ENCODE peak calls at places on chromosomes 6 and 20, in five cellular contexts. N is fibroblast of lung, T is SK-N-SH, I is GM23248, X is neural progenitor cell. H is an unnamed sample.
A peak's percentile ranks its signal among the peaks of the same experiment; 100 is the strongest.

GRCh38 chr6:128882560-128882959 is 378 bp upstream of the LAMA2 start:
- DNase-seq in N (no peak), T (no peak), I (peak; percentile 51), X (peak; percentile 7), H (no peak)

GRCh38 chr6:122530440-122531046 is 58.9 kb upstream of the SERINC1 start:
- DNase-seq in N (peak; percentile 74), T (peak; percentile 44), I (peak; percentile 77), X (peak; percentile 74), H (peak; percentile 21)

GRCh38 chr6:107594736-107595135 is 104.8 kb downstream of the SOBP start:
- DNase-seq in N (no peak), T (no peak), I (peak; percentile 58), X (no peak), H (no peak)

GRCh38 chr6:138571174-138571573 is 71.9 kb upstream of the NHSL1 start:
- DNase-seq in N (peak; percentile 42), T (no peak), I (no peak), X (no peak), H (no peak)

GRCh38 chr6:112233864-112234263 is 20.5 kb downstream of the LAMA4 start:
- DNase-seq in N (peak; percentile 97), T (no peak), I (peak; percentile 95), X (no peak), H (no peak)

GRCh38 chr6:4346659-4347333 is 211.4 kb upstream of the ECI2 start:
- DNase-seq in N (no peak), T (no peak), I (peak; percentile 52), X (no peak), H (no peak)

GRCh38 chr6:109979033-109979921 is 1.2 kb downstream of the GPR6 start:
- DNase-seq in N (no peak), T (peak; percentile 66), I (no peak), X (peak; percentile 55), H (no peak)

GRCh38 chr6:79946242-79946641 is 1.1 kb downstream of the ELOVL4 start:
- DNase-seq in N (peak; percentile 45), T (peak; percentile 61), I (peak; percentile 49), X (peak; percentile 78), H (no peak)

GRCh38 chr6:126811307-126811706 is 307.2 kb upstream of the RSPO3 start:
- DNase-seq in N (peak; percentile 65), T (no peak), I (peak; percentile 62), X (no peak), H (no peak)

GRCh38 chr6:37021356-37022129 is 16.1 kb downstream of the FGD2 start:
- DNase-seq in N (peak; percentile 62), T (no peak), I (peak; percentile 60), X (peak; percentile 73), H (no peak)

GRCh38 chr20:63957004-63957689 is 931 bp upstream of the UCKL1 start:
- DNase-seq in N (peak; percentile 55), T (peak; percentile 94), I (peak; percentile 85), X (peak; percentile 72), H (no peak)

GRCh38 chr6:132085731-132086130 is 134.6 kb upstream of the CCN2 start:
- DNase-seq in N (no peak), T (no peak), I (no peak), X (no peak), H (no peak)

GRCh38 chr20:47885909-47886453 is 100.7 kb upstream of the SULF2 start:
- DNase-seq in N (no peak), T (no peak), I (no peak), X (no peak), H (no peak)

GRCh38 chr20:43752561-43753301 is 25.9 kb upstream of the GTSF1L start:
- DNase-seq in N (peak; percentile 89), T (no peak), I (peak; percentile 87), X (no peak), H (no peak)

GRCh38 chr20:3209946-3210317 is 634 bp downstream of the ITPA start:
- DNase-seq in N (peak; percentile 14), T (no peak), I (peak; percentile 69), X (no peak), H (no peak)

GRCh38 chr6:12761376-12762115 is 45.0 kb downstream of the PHACTR1 start:
- DNase-seq in N (no peak), T (no peak), I (peak; percentile 98), X (no peak), H (no peak)

GRCh38 chr20:17663486-17663885 is 18.6 kb downstream of the RRBP1 start:
- DNase-seq in N (no peak), T (no peak), I (peak; percentile 48), X (peak; percentile 70), H (no peak)

GRCh38 chr20:1949711-1950110 is 44.1 kb downstream of the PDYN start:
- DNase-seq in N (no peak), T (peak; percentile 44), I (no peak), X (no peak), H (no peak)

GRCh38 chr6:108653864-108654402 is 93.2 kb downstream of the FOXO3 start:
- DNase-seq in N (peak; percentile 60), T (no peak), I (peak; percentile 51), X (no peak), H (no peak)

GRCh38 chr6:684831-685636 is 7.9 kb downstream of the EXOC2 start:
- DNase-seq in N (peak; percentile 63), T (no peak), I (peak; percentile 59), X (no peak), H (no peak)

GRCh38 chr20:20462185-20462584 is 94.3 kb downstream of the INSM1 start:
- DNase-seq in N (no peak), T (no peak), I (no peak), X (no peak), H (no peak)

GRCh38 chr6:9606435-9607134 is 808.3 kb downstream of the TFAP2A start:
- DNase-seq in N (no peak), T (no peak), I (no peak), X (peak; percentile 60), H (no peak)

GRCh38 chr20:44945261-44945660 is 14.9 kb downstream of the TOMM34 start:
- DNase-seq in N (no peak), T (no peak), I (no peak), X (no peak), H (no peak)

GRCh38 chr6:32658268-32658897 is 8.1 kb downstream of the HLA-DQB1 start:
- DNase-seq in N (no peak), T (no peak), I (no peak), X (no peak), H (no peak)

GRCh38 chr20:571754-572331 is 28.3 kb upstream of the CSNK2A1 start:
- DNase-seq in N (peak; percentile 19), T (peak; percentile 53), I (peak; percentile 24), X (peak; percentile 65), H (no peak)

GRCh38 chr20:43942661-43943285 is 28.1 kb downstream of the TOX2 start:
- DNase-seq in N (peak; percentile 80), T (no peak), I (peak; percentile 88), X (no peak), H (no peak)

GRCh38 chr6:80233955-80234354 is 127.5 kb downstream of the BCKDHB start:
- DNase-seq in N (no peak), T (no peak), I (no peak), X (no peak), H (no peak)

GRCh38 chr20:31704225-31705119 is 18.2 kb downstream of the BCL2L1 start:
- DNase-seq in N (no peak), T (no peak), I (peak; percentile 42), X (peak; percentile 32), H (peak; percentile 85)

GRCh38 chr6:124970243-124970642 is 8.0 kb downstream of the RNF217 start:
- DNase-seq in N (peak; percentile 37), T (no peak), I (peak; percentile 89), X (no peak), H (no peak)

GRCh38 chr6:47097092-47097945 is 55.2 kb upstream of the ADGRF1 start:
- DNase-seq in N (peak; percentile 90), T (peak; percentile 74), I (peak; percentile 81), X (peak; percentile 76), H (peak; percentile 32)

GRCh38 chr6:47595785-47596184 is 102.6 kb upstream of the ADGRF4 start:
- DNase-seq in N (no peak), T (no peak), I (no peak), X (no peak), H (no peak)

GRCh38 chr6:108587258-108588059 is 26.7 kb downstream of the FOXO3 start:
- DNase-seq in N (peak; percentile 82), T (no peak), I (peak; percentile 70), X (peak; percentile 32), H (no peak)

GRCh38 chr6:138293428-138293827 is 75.1 kb upstream of the PBOV1 start:
- DNase-seq in N (no peak), T (no peak), I (peak; percentile 54), X (no peak), H (no peak)

GRCh38 chr20:37886851-37887297 is 16.1 kb upstream of the VSTM2L start:
- DNase-seq in N (no peak), T (peak; percentile 48), I (no peak), X (no peak), H (no peak)

GRCh38 chr6:22800451-22800850 is 231.1 kb downstream of the HDGFL1 start:
- DNase-seq in N (no peak), T (no peak), I (no peak), X (no peak), H (no peak)

GRCh38 chr6:22789315-22789714 is 219.9 kb downstream of the HDGFL1 start:
- DNase-seq in N (no peak), T (no peak), I (no peak), X (no peak), H (no peak)

DNA sequence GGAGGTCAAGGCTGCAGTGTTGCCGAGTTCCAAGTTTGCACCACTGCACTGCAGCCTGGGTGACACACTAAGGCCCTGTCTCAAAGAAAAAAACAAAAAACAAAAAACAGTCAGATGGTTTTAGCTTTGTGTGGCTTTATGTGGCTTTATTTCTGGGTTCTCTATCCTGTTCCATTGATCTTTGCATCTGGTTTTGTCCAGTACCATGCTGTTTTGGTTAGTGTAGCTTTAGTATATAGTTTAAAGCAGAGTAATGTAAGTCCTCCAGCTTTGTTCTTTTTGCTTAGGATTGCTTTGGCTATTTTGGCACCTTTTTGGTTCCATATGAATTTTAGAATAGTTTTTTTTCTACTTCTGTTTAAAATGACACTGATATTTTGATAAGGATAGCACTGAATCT is 225.5 kb downstream of the HDGFL1 start:
- DNase-seq in N (no peak), T (no peak), I (no peak), X (no peak), H (no peak)
- H3K4me2 ChIP-seq in N (no peak overlapping the region), T (no peak overlapping the region), I (no peak overlapping the region), X (no peak overlapping the region), H (no peak overlapping the region)

GRCh38 chr6:87921034-87921433 is 126.6 kb upstream of the SPACA1 start:
- DNase-seq in N (no peak), T (no peak), I (no peak), X (no peak), H (no peak)
- H3K4me1 ChIP-seq in N (no peaks in the 10 kb centered on the region), T (no peaks in the 10 kb centered on the region), I (no peaks in the 10 kb centered on the region), X (no peaks in the 10 kb centered on the region), H (no peaks in the 10 kb centered on the region)

GRCh38 chr6:163324326-163324927 is 90.1 kb upstream of the QKI start:
- DNase-seq in N (no peak), T (no peak), I (peak; percentile 27), X (no peak), H (no peak)
- H3K4me2 ChIP-seq in N (no peak overlapping the region), T (no peak overlapping the region), I (peak overlapping the region; percentile 32), X (no peak overlapping the region), H (no peak overlapping the region)

GRCh38 chr6:70312165-70312564 is 9.3 kb upstream of the COL9A1 start:
- DNase-seq in N (peak; percentile 51), T (no peak), I (peak; percentile 43), X (no peak), H (peak; percentile 77)
- H3K4me1 ChIP-seq in N (no peaks in the 10 kb centered on the region), T (no peaks in the 10 kb centered on the region), I (no peaks in the 10 kb centered on the region), X (no peaks in the 10 kb centered on the region), H (no peaks in the 10 kb centered on the region)